ENCODE peak calls at places on chromosome 9, in six cellular contexts. D is HFF-Myc, E is astrocyte of the cerebellum, U is Peyer's patch, P is heart left ventricle, G is adrenal gland. A is an unnamed sample.

GRCh38 chr9:99426443-99426842 is 204.4 kb downstream of the SEC61B start:
- DNase-seq in D (no peak), E (no peak), U (no peak), P (no peak), G (no peak), A (no peak)

GRCh38 chr9:16371306-16371705 is 499.2 kb downstream of the BNC2 start:
- DNase-seq in D (no peak), E (peak), U (no peak), P (no peak), G (no peak), A (no peak)

GRCh38 chr9:72954431-72955420 is 1.9 kb upstream of the ALDH1A1 start:
- DNase-seq in D (no peak), E (no peak), U (no peak), P (no peak), G (no peak), A (peak)

GRCh38 chr9:94134629-94135028 is 50.4 kb downstream of the PTPDC1 start:
- DNase-seq in D (no peak), E (no peak), U (no peak), P (no peak), G (no peak), A (no peak)

GRCh38 chr9:99962685-99963261 is 56.3 kb downstream of the STX17 start:
- DNase-seq in D (no peak), E (no peak), U (no peak), P (no peak), G (no peak), A (no peak)

GRCh38 chr9:35042081-35042604 is 30.3 kb downstream of the VCP start:
- DNase-seq in D (no peak), E (no peak), U (no peak), P (no peak), G (no peak), A (no peak)

GRCh38 chr9:101737705-101738565 is 512 bp downstream of the GRIN3A start:
- DNase-seq in D (no peak), E (no peak), U (no peak), P (peak), G (no peak), A (no peak)

GRCh38 chr9:127562841-127563523 is 49.1 kb upstream of the STXBP1 start:
- DNase-seq in D (no peak), E (no peak), U (no peak), P (no peak), G (no peak), A (peak)

GRCh38 chr9:4669890-4670289 is 3.6 kb upstream of the SPATA6L start:
- DNase-seq in D (no peak), E (no peak), U (no peak), P (no peak), G (no peak), A (no peak)

GRCh38 chr9:108093773-108094675 is 604.5 kb upstream of the KLF4 start:
- DNase-seq in D (no peak), E (peak), U (no peak), P (no peak), G (no peak), A (no peak)

GRCh38 chr9:88075966-88076285 is 62.3 kb downstream of the SPATA31C2 start:
- DNase-seq in D (no peak), E (peak), U (no peak), P (no peak), G (no peak), A (no peak)

GRCh38 chr9:91275641-91276040 is 86.1 kb downstream of the AUH start:
- DNase-seq in D (no peak), E (no peak), U (no peak), P (no peak), G (no peak), A (no peak)

GRCh38 chr9:23308114-23308513 is 517.9 kb downstream of the ELAVL2 start:
- DNase-seq in D (no peak), E (no peak), U (no peak), P (no peak), G (no peak), A (no peak)

GRCh38 chr9:101381118-101381517 is 3.7 kb downstream of the BAAT start:
- DNase-seq in D (no peak), E (no peak), U (no peak), P (no peak), G (no peak), A (no peak)

GRCh38 chr9:113589890-113590289 is 126.4 kb downstream of the RGS3 start:
- DNase-seq in D (no peak), E (no peak), U (no peak), P (no peak), G (no peak), A (no peak)

GRCh38 chr9:36882117-36882465 is 152.0 kb downstream of the PAX5 start:
- DNase-seq in D (no peak), E (no peak), U (no peak), P (no peak), G (no peak), A (no peak)

GRCh38 chr9:69674741-69675438 is 2.7 kb upstream of the APBA1 start:
- DNase-seq in D (peak), E (no peak), U (no peak), P (no peak), G (no peak), A (no peak)

GRCh38 chr9:137664676-137665075 is 45.9 kb downstream of the EHMT1 start:
- DNase-seq in D (no peak), E (no peak), U (no peak), P (no peak), G (no peak), A (no peak)

GRCh38 chr9:78314953-78315870 is 18.3 kb downstream of the PSAT1 start:
- DNase-seq in D (no peak), E (peak), U (no peak), P (no peak), G (no peak), A (no peak)

GRCh38 chr9:121559183-121559582 is 59.5 kb upstream of the GGTA1 start:
- DNase-seq in D (no peak), E (no peak), U (no peak), P (no peak), G (no peak), A (no peak)

GRCh38 chr9:27726244-27727141 is 153.2 kb upstream of the C9orf72 start:
- DNase-seq in D (peak), E (peak), U (no peak), P (no peak), G (peak), A (peak)

GRCh38 chr9:121736147-121736721 is 84.8 kb downstream of the DAB2IP start:
- DNase-seq in D (no peak), E (no peak), U (peak), P (peak), G (peak), A (peak)

GRCh38 chr9:23750808-23751207 is 75.2 kb downstream of the ELAVL2 start:
- DNase-seq in D (no peak), E (no peak), U (no peak), P (no peak), G (no peak), A (no peak)

GRCh38 chr9:114035221-114035844 is 42.8 kb downstream of the AMBP start:
- DNase-seq in D (no peak), E (no peak), U (peak), P (no peak), G (peak), A (peak)

GRCh38 chr9:503881-504852 is 289.5 kb downstream of the DOCK8 start:
- DNase-seq in D (no peak), E (no peak), U (peak), P (peak), G (peak), A (peak)

GRCh38 chr9:3028535-3028934 is 184.6 kb upstream of the PUM3 start:
- DNase-seq in D (no peak), E (peak), U (no peak), P (no peak), G (no peak), A (no peak)

GRCh38 chr9:137524597-137525317 is 25.4 kb downstream of the PNPLA7 start:
- DNase-seq in D (no peak), E (no peak), U (no peak), P (no peak), G (no peak), A (no peak)

GRCh38 chr9:10274156-10274555 is 338.6 kb downstream of the PTPRD start:
- DNase-seq in D (no peak), E (no peak), U (no peak), P (no peak), G (no peak), A (no peak)

GRCh38 chr9:107870927-107871720 is 381.6 kb upstream of the KLF4 start:
- DNase-seq in D (no peak), E (no peak), U (no peak), P (no peak), G (no peak), A (no peak)

GRCh38 chr9:123437201-123437600 is 81.2 kb downstream of the CRB2 start:
- DNase-seq in D (no peak), E (no peak), U (no peak), P (no peak), G (no peak), A (no peak)

GRCh38 chr9:34961574-34962480 is 3.7 kb downstream of the PHF24 start:
- DNase-seq in D (peak), E (no peak), U (no peak), P (no peak), G (no peak), A (no peak)

GRCh38 chr9:136082496-136083361 is 12.4 kb downstream of the NACC2 start:
- DNase-seq in D (no peak), E (no peak), U (no peak), P (peak), G (no peak), A (peak)

GRCh38 chr9:757246-757881 is 84.1 kb upstream of the DMRT1 start:
- DNase-seq in D (no peak), E (no peak), U (no peak), P (no peak), G (no peak), A (peak)

GRCh38 chr9:112868956-112869594 is 21.6 kb downstream of the SLC46A2 start:
- DNase-seq in D (no peak), E (no peak), U (no peak), P (no peak), G (no peak), A (no peak)

GRCh38 chr9:125460883-125461475 is 199.4 kb downstream of the GAPVD1 start:
- DNase-seq in D (no peak), E (peak), U (no peak), P (no peak), G (no peak), A (peak)

GRCh38 chr9:127763918-127764384 is 14.5 kb downstream of the SH2D3C start:
- DNase-seq in D (no peak), E (no peak), U (peak), P (peak), G (peak), A (no peak)

GRCh38 chr9:114249424-114250234 is 73.3 kb upstream of the ORM1 start:
- DNase-seq in D (no peak), E (no peak), U (no peak), P (no peak), G (no peak), A (no peak)

GRCh38 chr9:21078702-21079101 is 960 bp upstream of the IFNB1 start:
- DNase-seq in D (no peak), E (no peak), U (no peak), P (no peak), G (no peak), A (no peak)
- TF ChIP-seq CTCF in D (peak), E (no peak), U (no peak), P (no peak), G (no peak), A (no peak)

GRCh38 chr9:129566563-129567266 is 54.2 kb downstream of the C9orf50 start:
- DNase-seq in D (no peak), E (no peak), U (no peak), P (no peak), G (no peak), A (no peak)

GRCh38 chr9:129569506-129570449 is 51.1 kb downstream of the C9orf50 start:
- DNase-seq in D (no peak), E (no peak), U (no peak), P (no peak), G (no peak), A (no peak)

GRCh38 chr9:129567329-129567728 is 53.6 kb downstream of the C9orf50 start:
- DNase-seq in D (no peak), E (no peak), U (no peak), P (no peak), G (no peak), A (no peak)

GRCh38 chr9:129568560-129569505 is 52.1 kb downstream of the C9orf50 start:
- DNase-seq in D (no peak), E (no peak), U (no peak), P (peak), G (peak), A (peak)

GRCh38 chr9:129567842-129568559 is 52.9 kb downstream of the C9orf50 start:
- DNase-seq in D (no peak), E (no peak), U (no peak), P (no peak), G (peak), A (peak)
- TF ChIP-seq CTCF in D (no peak), E (no peak), U (no peak), P (no peak), G (no peak), A (no peak)

DNA sequence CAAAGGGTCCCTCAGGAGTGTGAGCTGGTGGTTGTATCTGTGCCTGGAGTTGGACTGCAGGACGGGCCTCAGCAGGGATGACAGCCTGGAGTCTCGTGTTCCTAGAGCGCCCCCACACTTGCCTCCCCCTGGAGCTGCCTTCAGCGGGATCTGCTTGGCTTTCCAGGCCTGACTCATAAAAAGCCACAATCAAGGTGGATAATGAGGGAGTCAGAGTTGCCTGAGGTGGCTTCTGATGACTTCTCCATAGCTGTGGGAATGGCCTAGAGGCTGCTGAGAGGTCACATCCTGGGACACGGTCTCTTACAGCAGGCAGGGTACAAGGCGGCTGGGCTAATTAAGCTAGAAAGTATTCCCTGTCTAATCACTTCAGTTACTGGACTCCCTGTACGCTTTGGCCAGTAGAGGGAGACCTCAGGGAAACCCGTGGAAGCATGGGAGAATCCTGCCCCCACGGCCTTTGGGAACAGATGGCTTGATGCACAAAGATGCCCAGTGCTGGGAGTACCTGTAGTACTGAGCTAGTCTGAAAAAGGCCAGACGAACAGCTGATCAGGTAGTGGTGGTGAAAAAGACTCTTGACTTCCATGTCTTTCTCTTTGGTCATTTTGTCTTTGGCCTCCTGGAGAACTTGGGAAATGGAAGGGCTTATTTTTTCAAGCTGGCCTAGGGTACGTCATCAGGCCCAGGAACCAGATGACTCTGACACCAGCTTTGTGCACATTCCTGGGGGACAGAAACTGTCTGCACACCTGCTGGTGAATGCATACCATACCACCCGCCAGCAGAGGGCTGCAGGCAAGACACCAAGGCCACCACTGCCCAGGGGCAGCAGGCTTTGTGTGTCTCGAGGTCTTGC is 16.1 kb upstream of the FRRS1L start:
- DNase-seq in D (no peak), E (no peak), U (no peak), P (no peak), G (no peak), A (no peak)
- TF ChIP-seq CTCF in D (peak), E (peak), U (peak), P (peak), G (no peak), A (no peak)

GRCh38 chr9:131734781-131735180 is 5.1 kb downstream of the RAPGEF1 start:
- DNase-seq in D (no peak), E (no peak), U (no peak), P (no peak), G (no peak), A (no peak)
- TF ChIP-seq CTCF in D (no peak), E (no peak), U (no peak), P (no peak), G (no peak), A (no peak)

GRCh38 chr9:92607088-92607487 is 62.8 kb downstream of the IPPK start:
- DNase-seq in D (peak), E (peak), U (no peak), P (no peak), G (no peak), A (peak)

GRCh38 chr9:92603100-92603499 is 66.8 kb downstream of the IPPK start:
- DNase-seq in D (no peak), E (no peak), U (no peak), P (no peak), G (no peak), A (no peak)

GRCh38 chr9:92607773-92608172 is 62.2 kb downstream of the IPPK start:
- DNase-seq in D (peak), E (peak), U (no peak), P (no peak), G (no peak), A (no peak)

GRCh38 chr9:92603990-92604389 is 65.9 kb downstream of the IPPK start:
- DNase-seq in D (no peak), E (no peak), U (no peak), P (no peak), G (no peak), A (no peak)

GRCh38 chr9:92605224-92605623 is 64.7 kb downstream of the IPPK start:
- DNase-seq in D (no peak), E (no peak), U (no peak), P (no peak), G (no peak), A (no peak)
- TF ChIP-seq CTCF in D (no peak), E (no peak), U (no peak), P (no peak), G (no peak), A (no peak)

DNA sequence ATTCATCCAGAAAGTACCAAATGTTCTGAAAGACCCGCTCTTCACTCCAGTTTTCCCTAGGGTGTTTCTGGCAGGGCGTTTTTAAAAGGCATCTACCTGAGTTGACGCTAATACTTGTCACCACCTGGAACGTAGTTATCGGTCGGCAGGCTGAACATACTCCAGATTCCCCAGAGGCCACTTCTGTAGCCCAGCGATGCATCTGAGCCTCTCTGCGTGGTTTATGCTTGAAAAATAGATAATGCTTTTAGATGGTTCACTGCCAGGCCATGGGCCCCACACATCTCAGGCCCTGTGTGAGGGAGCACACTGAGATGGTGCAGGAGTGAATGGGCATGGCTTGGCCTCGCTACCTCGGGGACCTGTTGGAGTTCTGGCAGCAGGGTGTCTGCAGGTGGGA is 33.0 kb upstream of the NCS1 start:
- DNase-seq in D (no peak), E (no peak), U (no peak), P (no peak), G (no peak), A (no peak)
- TF ChIP-seq CTCF in D (no peak), E (no peak), U (no peak), P (no peak), G (no peak), A (no peak)

GRCh38 chr9:6910032-6910431 is 152.3 kb downstream of the KDM4C start:
- DNase-seq in D (no peak), E (no peak), U (no peak), P (no peak), G (no peak), A (no peak)
- TF ChIP-seq CTCF in D (peak), E (peak), U (no peak), P (peak), G (no peak), A (no peak)

GRCh38 chr9:132333556-132333955 is 21.2 kb downstream of the SETX start:
- DNase-seq in D (no peak), E (no peak), U (no peak), P (no peak), G (no peak), A (no peak)
- TF ChIP-seq CTCF in D (no peak), E (no peak), U (no peak), P (no peak), G (no peak), A (no peak)